ENCODE peak calls at places on chromosomes 1 and 21, in seven cellular contexts. I, Z, W, F, Y, E and T are unnamed samples.
A peak's percentile ranks its signal among the peaks of the same experiment; 100 is the strongest.

GRCh38 chr21:45698493-45698947 is 55.0 kb downstream of the PCBP3 start:
- DNase-seq in W (peak; percentile 94), I (peak; percentile 96), Y (peak; percentile 36), E (peak; percentile 59), F (no peak), Z (no peak), T (no peak)

GRCh38 chr1:220786337-220787068 is at the start of gene MTARC1:
- DNase-seq in F (peak; percentile 78), W (peak; percentile 70), I (no peak), E (peak; percentile 83), Y (peak; percentile 86), Z (no peak), T (peak; percentile 30)

GRCh38 chr1:95116666-95117206 is 419 bp upstream of the TLCD4 start:
- DNase-seq in E (peak; percentile 52), F (peak; percentile 78), Z (no peak), W (peak; percentile 59), Y (peak; percentile 79), I (peak; percentile 7), T (peak; percentile 83)

GRCh38 chr1:82329226-82329625 is 528.5 kb downstream of the ADGRL2 start:
- DNase-seq in E (no peak), Z (no peak), W (no peak), F (no peak), Y (no peak), I (no peak), T (no peak)

GRCh38 chr1:218317061-218317460 is 28.1 kb upstream of the TGFB2 start:
- DNase-seq in Y (no peak), Z (no peak), E (no peak), W (no peak), F (no peak), I (no peak), T (no peak)

GRCh38 chr1:170162385-170163226 is 16.8 kb downstream of the NTMT2 start:
- DNase-seq in I (peak; percentile 94), Z (no peak), F (no peak), E (no peak), W (peak; percentile 98), Y (no peak), T (no peak)

GRCh38 chr21:33030633-33031032 is 4.9 kb downstream of the OLIG2 start:
- DNase-seq in W (no peak), E (no peak), I (no peak), Z (no peak), F (no peak), Y (no peak), T (no peak)

GRCh38 chr1:52862666-52863458 is 20.3 kb downstream of the ZYG11A start:
- DNase-seq in W (no peak), Y (no peak), Z (no peak), E (no peak), I (no peak), F (no peak), T (no peak)

GRCh38 chr1:156257711-156258110 is 9.9 kb upstream of the PAQR6 start:
- DNase-seq in I (no peak), E (no peak), Z (no peak), F (no peak), Y (no peak), W (no peak), T (no peak)

GRCh38 chr1:234537236-234537635 is 58.3 kb upstream of the TARBP1 start:
- DNase-seq in F (no peak), Z (no peak), I (no peak), W (no peak), Y (no peak), E (no peak), T (no peak)

GRCh38 chr1:27430903-27431653 is 38.7 kb downstream of the GPR3 start:
- DNase-seq in W (peak; percentile 46), Z (no peak), I (peak; percentile 6), Y (no peak), E (no peak), F (peak; percentile 39), T (peak; percentile 62)

GRCh38 chr1:67578397-67579020 is 106.5 kb upstream of the GADD45A start:
- DNase-seq in Z (no peak), E (no peak), F (no peak), Y (no peak), I (no peak), W (no peak), T (no peak)

GRCh38 chr21:25350056-25350455 is 257.2 kb downstream of the MRPL39 start:
- DNase-seq in I (peak; percentile 71), Z (no peak), F (no peak), E (no peak), Y (no peak), W (peak; percentile 70), T (no peak)

GRCh38 chr1:245493029-245493428 is 338.2 kb downstream of the KIF26B start:
- DNase-seq in I (no peak), F (no peak), Z (no peak), W (peak; percentile 53), Y (no peak), E (no peak), T (no peak)
- H3K27ac ChIP-seq in I (no peak overlapping the region), F (no peak overlapping the region), Z (no peak overlapping the region), W (no peak overlapping the region), Y (no peak overlapping the region), E (no peak overlapping the region), T (no peak overlapping the region)

GRCh38 chr21:22573834-22574233 is 1575.6 kb downstream of the NCAM2 start:
- DNase-seq in E (no peak), Y (no peak), I (no peak), F (no peak), Z (no peak), W (no peak), T (no peak)

DNA sequence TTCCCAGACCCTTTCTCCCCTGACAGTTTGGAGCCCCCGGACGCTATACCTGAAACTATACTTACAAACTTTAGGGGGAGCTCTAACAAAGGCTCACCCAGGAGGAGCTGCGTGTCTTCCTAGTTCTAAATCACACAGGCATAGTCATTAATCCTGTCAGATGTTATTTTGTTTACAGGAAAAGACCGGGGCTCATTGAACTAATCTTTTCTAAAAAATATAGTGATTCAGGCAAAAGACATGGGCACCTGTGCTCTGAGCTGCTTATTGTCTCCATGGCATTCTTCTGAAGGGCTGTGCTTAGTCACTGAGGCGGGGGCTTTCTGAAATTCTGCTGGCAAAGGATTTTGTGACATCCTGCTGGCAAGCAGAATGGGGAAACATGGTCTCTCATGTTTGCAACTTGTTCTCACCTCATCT is 1577.0 kb downstream of the NCAM2 start:
- DNase-seq in Y (no peak), E (no peak), F (no peak), W (no peak), Z (no peak), I (no peak), T (no peak)
- H3K4me3 ChIP-seq in Y (no peak overlapping the region), E (peak overlapping the region; percentile 20), F (no peak overlapping the region), W (no peak overlapping the region), Z (no peak overlapping the region), I (no peak overlapping the region), T (no peak overlapping the region)

DNA sequence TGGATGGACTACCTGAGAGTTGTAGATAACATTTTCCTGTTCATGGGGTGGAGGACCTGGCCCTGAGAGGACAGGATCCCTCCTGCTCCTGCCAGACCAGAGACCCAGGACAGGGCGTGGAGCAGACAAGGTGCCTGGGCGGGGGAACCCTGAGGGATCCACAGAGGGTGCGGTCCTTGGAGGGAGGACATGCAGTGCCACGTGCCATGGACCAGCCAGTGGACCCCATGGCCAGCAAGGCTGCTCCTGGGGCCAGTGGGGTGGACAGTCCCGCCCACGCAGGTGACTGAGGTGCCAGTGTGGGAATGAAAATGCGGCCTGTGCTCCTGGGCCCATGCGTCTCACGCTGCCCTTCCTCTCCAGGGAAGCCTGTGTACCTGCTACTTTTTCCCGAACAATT is 3.6 kb downstream of the RER1 start:
- DNase-seq in Y (no peak), I (no peak), F (peak; percentile 36), Z (no peak), E (no peak), W (no peak), T (no peak)
- H3K27ac ChIP-seq in Y (no peak overlapping the region), I (no peak overlapping the region), F (no peak overlapping the region), Z (peak overlapping the region; percentile 34), E (no peak overlapping the region), W (no peak overlapping the region), T (no peak overlapping the region)

GRCh38 chr1:247007511-247008405 is at the start of gene ZNF695:
- DNase-seq in F (peak; percentile 96), Y (peak; percentile 90), E (peak; percentile 86), Z (peak; percentile 24), W (peak; percentile 95), I (peak; percentile 96), T (peak; percentile 84)

GRCh38 chr1:247013391-247013790 is 5.5 kb upstream of the ZNF695 start:
- DNase-seq in F (no peak), W (no peak), Y (no peak), E (no peak), Z (no peak), I (no peak), T (no peak)

DNA sequence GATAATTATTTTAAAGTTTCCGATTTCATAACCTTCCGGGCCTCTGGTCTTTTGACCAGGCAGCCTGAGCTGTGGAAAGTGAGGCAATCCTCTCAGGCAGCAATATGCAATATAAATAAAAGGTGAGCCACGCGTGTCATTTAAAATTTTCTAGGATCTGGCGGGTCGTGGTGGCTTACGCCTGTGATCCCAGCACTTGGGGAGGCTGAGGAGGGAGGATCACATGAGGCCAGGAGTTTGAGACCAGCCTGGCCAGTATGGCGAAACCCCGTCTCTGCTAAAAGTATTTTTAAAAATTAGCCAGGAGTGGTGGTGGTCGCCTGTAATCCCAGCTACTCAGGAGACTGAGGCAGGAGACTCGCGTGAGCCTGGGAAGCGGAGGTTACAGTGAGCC is 546 bp upstream of the ZNF695 start:
- DNase-seq in Y (no peak), W (peak; percentile 3), Z (no peak), F (no peak), I (no peak), E (no peak), T (no peak)
- H3K4me3 ChIP-seq in Y (no peak overlapping the region), W (peak overlapping the region; percentile 95), Z (peak overlapping the region; percentile 66), F (no peak overlapping the region), I (peak overlapping the region; percentile 84), E (peak overlapping the region; percentile 81), T (no peak overlapping the region)

DNA sequence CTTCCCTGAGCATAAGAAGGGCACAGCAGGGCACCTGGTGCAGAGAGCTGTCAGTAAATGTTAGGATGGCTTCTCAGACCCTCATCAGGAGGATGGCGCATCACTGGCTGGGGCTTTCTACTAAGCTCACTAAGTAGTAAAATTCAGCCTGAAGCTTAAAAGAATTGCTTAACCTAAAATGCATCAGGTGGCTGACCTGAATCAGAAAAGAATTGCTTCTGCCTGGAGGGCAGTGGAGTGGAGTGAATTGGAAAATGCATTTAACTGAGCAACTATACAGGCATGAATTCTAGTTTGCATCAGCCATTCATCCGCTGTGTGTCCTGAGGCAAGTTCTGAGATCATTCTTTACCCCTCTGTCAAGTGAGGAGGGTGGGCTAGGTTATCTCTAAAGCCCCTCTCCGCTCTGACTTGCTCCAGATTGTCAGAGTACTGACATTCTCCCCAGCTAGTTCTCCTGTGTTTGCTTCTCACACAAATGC is 142.0 kb upstream of the CD34 start:
- DNase-seq in F (no peak), I (no peak), Z (no peak), W (no peak), Y (no peak), E (no peak), T (no peak)
- H3K27ac ChIP-seq in F (no peak overlapping the region), I (no peak overlapping the region), Z (no peak overlapping the region), W (no peak overlapping the region), Y (no peak overlapping the region), E (no peak overlapping the region), T (no peak overlapping the region)

DNA sequence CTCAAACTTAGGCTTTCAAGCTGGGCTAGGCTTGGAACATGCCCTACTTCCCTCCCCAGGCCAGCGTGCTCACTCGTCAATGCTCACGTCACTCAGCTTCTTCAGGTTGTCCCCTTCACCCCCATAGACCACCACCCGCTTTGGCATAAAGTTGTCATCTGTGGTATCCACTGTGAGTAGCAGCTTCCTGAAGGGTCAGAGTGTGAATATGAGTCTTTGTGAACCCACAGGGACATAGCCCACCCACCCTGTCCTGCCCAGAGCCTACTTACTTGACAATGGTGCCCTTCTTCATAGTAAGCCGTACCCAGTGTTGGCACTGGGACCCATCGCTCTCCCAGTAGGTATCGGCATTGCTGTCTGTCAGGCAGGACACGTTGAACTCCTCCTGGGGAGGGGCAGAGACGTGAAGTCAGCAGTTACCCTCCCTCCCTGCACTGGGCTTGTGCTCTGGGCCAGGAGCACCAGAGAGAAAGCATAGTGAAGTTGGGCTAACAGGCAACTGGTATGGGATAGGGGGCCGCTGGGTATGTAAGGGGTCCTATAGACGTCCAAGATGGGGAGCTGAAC is 1.7 kb downstream of the HECTD3 start:
- DNase-seq in F (no peak), I (no peak), Z (no peak), E (no peak), W (no peak), Y (no peak), T (no peak)
- H3K4me3 ChIP-seq in F (peak overlapping the region; percentile 93), I (peak overlapping the region; percentile 5), Z (peak overlapping the region; percentile 99), E (peak overlapping the region; percentile 100), W (no peak overlapping the region), Y (no peak overlapping the region), T (peak overlapping the region; percentile 83)